ENCODE peak calls at places on chromosomes 3 and 15, in six cellular contexts. Y is HFFc6, X is DMS 273 treated with DMSO at 0.1 percent for 48 hours, Q is aorta, A is Daoy, V is islet precursor cell. T is an unnamed sample.

GRCh38 chr3:124781706-124782376 is 51.6 kb downstream of the UMPS start:
- DNase-seq in Y (no peak), X (no peak), Q (no peak), A (no peak), V (no peak), T (no peak)

GRCh38 chr3:8318002-8318649 is 183.5 kb upstream of the LMCD1 start:
- DNase-seq in Y (peak), X (no peak), Q (no peak), A (no peak), V (peak), T (no peak)

GRCh38 chr3:50572801-50573371 is 3.6 kb downstream of the HEMK1 start:
- DNase-seq in Y (no peak), X (no peak), Q (no peak), A (no peak), V (no peak), T (peak)

GRCh38 chr3:139238281-139239030 is 105.4 kb upstream of the MRPS22 start:
- DNase-seq in Y (no peak), X (no peak), Q (no peak), A (no peak), V (no peak), T (no peak)

GRCh38 chr15:39589193-39589814 is 8.4 kb downstream of the THBS1 start:
- DNase-seq in Y (peak), X (no peak), Q (no peak), A (no peak), V (no peak), T (no peak)

GRCh38 chr3:27449530-27450150 is 34.5 kb downstream of the SLC4A7 start:
- DNase-seq in Y (no peak), X (no peak), Q (no peak), A (no peak), V (no peak), T (no peak)

GRCh38 chr3:43496740-43497375 is 125.0 kb downstream of the ANO10 start:
- DNase-seq in Y (no peak), X (no peak), Q (no peak), A (no peak), V (no peak), T (no peak)

GRCh38 chr15:29331669-29332068 is 62.0 kb upstream of the NSMCE3 start:
- DNase-seq in Y (no peak), X (no peak), Q (no peak), A (no peak), V (no peak), T (no peak)

GRCh38 chr3:53677406-53677805 is 168.8 kb downstream of the CHDH start:
- DNase-seq in Y (no peak), X (no peak), Q (no peak), A (no peak), V (no peak), T (no peak)

GRCh38 chr3:72120806-72121778 is 336.1 kb upstream of the PROK2 start:
- DNase-seq in Y (no peak), X (no peak), Q (no peak), A (no peak), V (no peak), T (no peak)

GRCh38 chr3:31793040-31793439 is 188.0 kb downstream of the OSBPL10 start:
- DNase-seq in Y (no peak), X (no peak), Q (no peak), A (no peak), V (no peak), T (no peak)

GRCh38 chr15:76286231-76286879 is 24.9 kb downstream of the ETFA start:
- DNase-seq in Y (no peak), X (no peak), Q (no peak), A (no peak), V (no peak), T (no peak)

GRCh38 chr3:189305412-189305811 is 133.6 kb downstream of the TPRG1 start:
- DNase-seq in Y (no peak), X (no peak), Q (no peak), A (peak), V (no peak), T (no peak)

GRCh38 chr3:170622369-170623159 is 36.7 kb upstream of the SLC7A14 start:
- DNase-seq in Y (peak), X (peak), Q (no peak), A (peak), V (peak), T (no peak)

GRCh38 chr3:71307884-71308697 is 275.4 kb downstream of the FOXP1 start:
- DNase-seq in Y (no peak), X (peak), Q (no peak), A (no peak), V (no peak), T (no peak)

GRCh38 chr3:74267583-74268184 is 346.8 kb downstream of the CNTN3 start:
- DNase-seq in Y (peak), X (no peak), Q (peak), A (peak), V (peak), T (no peak)

GRCh38 chr3:32105291-32106131 is 909 bp upstream of the GPD1L start:
- DNase-seq in Y (no peak), X (no peak), Q (no peak), A (no peak), V (no peak), T (no peak)

GRCh38 chr3:105365536-105366301 is 990 bp upstream of the ALCAM start:
- DNase-seq in Y (peak), X (peak), Q (no peak), A (peak), V (peak), T (no peak)

GRCh38 chr3:7029562-7029961 is 168.6 kb downstream of the GRM7 start:
- DNase-seq in Y (no peak), X (no peak), Q (no peak), A (no peak), V (no peak), T (no peak)

GRCh38 chr15:90412356-90413194 is 24.5 kb downstream of the IQGAP1 start:
- DNase-seq in Y (peak), X (no peak), Q (peak), A (peak), V (peak), T (no peak)

GRCh38 chr15:52440414-52440813 is 88.3 kb downstream of the MYO5A start:
- DNase-seq in Y (no peak), X (no peak), Q (no peak), A (peak), V (peak), T (no peak)

GRCh38 chr3:105647047-105647446 is 221.8 kb downstream of the CBLB start:
- DNase-seq in Y (peak), X (no peak), Q (peak), A (peak), V (peak), T (no peak)

GRCh38 chr3:74861211-74861610 is 246.8 kb upstream of the CNTN3 start:
- DNase-seq in Y (no peak), X (no peak), Q (no peak), A (no peak), V (no peak), T (no peak)

GRCh38 chr3:173584834-173585831 is 187.6 kb downstream of the NLGN1 start:
- DNase-seq in Y (peak), X (peak), Q (peak), A (peak), V (peak), T (no peak)

GRCh38 chr15:66128116-66128715 is 125.3 kb downstream of the MEGF11 start:
- DNase-seq in Y (no peak), X (no peak), Q (no peak), A (no peak), V (no peak), T (no peak)

GRCh38 chr3:29186982-29187718 is 93.7 kb upstream of the RBMS3 start:
- DNase-seq in Y (peak), X (no peak), Q (no peak), A (peak), V (no peak), T (no peak)

GRCh38 chr3:42118762-42119361 is 27.7 kb downstream of the TRAK1 start:
- DNase-seq in Y (peak), X (no peak), Q (no peak), A (peak), V (peak), T (no peak)

GRCh38 chr3:52072020-52072419 is 15.6 kb upstream of the DUSP7 start:
- DNase-seq in Y (no peak), X (no peak), Q (no peak), A (no peak), V (no peak), T (no peak)

GRCh38 chr3:154464440-154465148 is 34.6 kb upstream of the GPR149 start:
- DNase-seq in Y (no peak), X (no peak), Q (no peak), A (no peak), V (no peak), T (no peak)

GRCh38 chr15:64634576-64635485 is 140.6 kb downstream of the RBPMS2 start:
- DNase-seq in Y (no peak), X (no peak), Q (no peak), A (peak), V (peak), T (no peak)

GRCh38 chr3:134627831-134628230 is 23.0 kb downstream of the KY start:
- DNase-seq in Y (no peak), X (no peak), Q (no peak), A (no peak), V (peak), T (no peak)

GRCh38 chr3:79651536-79652065 is 116.2 kb downstream of the ROBO1 start:
- DNase-seq in Y (no peak), X (no peak), Q (no peak), A (no peak), V (no peak), T (no peak)

GRCh38 chr3:98735761-98736269 is 27.3 kb upstream of the ST3GAL6 start:
- DNase-seq in Y (no peak), X (no peak), Q (no peak), A (no peak), V (no peak), T (no peak)

GRCh38 chr15:63715818-63716217 is 117.9 kb downstream of the HERC1 start:
- DNase-seq in Y (no peak), X (no peak), Q (no peak), A (no peak), V (no peak), T (no peak)

GRCh38 chr15:28026221-28026620 is 72.9 kb downstream of the OCA2 start:
- DNase-seq in Y (no peak), X (no peak), Q (no peak), A (no peak), V (no peak), T (no peak)

GRCh38 chr3:185332026-185332735 is 30.8 kb upstream of the MAP3K13 start:
- DNase-seq in Y (peak), X (peak), Q (no peak), A (peak), V (no peak), T (no peak)

GRCh38 chr3:129121016-129121791 is 400 bp downstream of the RAB43 start:
- DNase-seq in Y (peak), X (no peak), Q (peak), A (peak), V (no peak), T (no peak)

GRCh38 chr3:170421147-170421641 is 2.5 kb downstream of the CLDN11 start:
- DNase-seq in Y (no peak), X (no peak), Q (no peak), A (no peak), V (peak), T (no peak)

GRCh38 chr3:133021206-133021605 is 17.0 kb upstream of the TMEM108 start:
- DNase-seq in Y (no peak), X (no peak), Q (no peak), A (no peak), V (no peak), T (no peak)